ENCODE peak calls at places on chromosomes 11 and 22, in six cellular contexts. E is activated CD4-positive, alpha-beta memory T cell treated with anti-CD3 and anti-CD28 coated beads, Interleukin-2, amount 10 ng/mL, durations not matched to agents 7 days and 5 days; B is anterior cingulate cortex; G is sciatic nerve; F is GM20000; W is AG04449. L is an unnamed sample.
A peak's percentile ranks its signal among the peaks of the same experiment; 100 is the strongest.

GRCh38 chr11:71999360-71999759 is 651 bp downstream of the IL18BP start:
- DNase-seq in E (no peak), B (no peak), G (no peak), F (no peak), W (no peak), L (no peak)

GRCh38 chr11:68099474-68100405 is 21.4 kb downstream of the CHKA start:
- DNase-seq in E (no peak), B (no peak), G (no peak), F (peak; percentile 42), W (no peak), L (no peak)

GRCh38 chr11:2779981-2780849 is 80.4 kb upstream of the KCNQ1OT1 start:
- DNase-seq in E (peak; percentile 13), B (no peak), G (peak; percentile 60), F (no peak), W (no peak), L (no peak)

GRCh38 chr22:48744967-48745841 is 1082.5 kb downstream of the BRD1 start:
- DNase-seq in E (peak; percentile 1), B (no peak), G (peak; percentile 54), F (no peak), W (no peak), L (no peak)

GRCh38 chr11:123187670-123188507 is 7.2 kb downstream of the CLMP start:
- DNase-seq in E (no peak), B (no peak), G (no peak), F (no peak), W (no peak), L (no peak)

GRCh38 chr22:36445158-36445668 is 36.2 kb downstream of the TXN2 start:
- DNase-seq in E (no peak), B (no peak), G (peak; percentile 72), F (no peak), W (no peak), L (no peak)

GRCh38 chr11:115990004-115990447 is 485.8 kb upstream of the CADM1 start:
- DNase-seq in E (no peak), B (no peak), G (no peak), F (peak; percentile 51), W (no peak), L (peak; percentile 41)

GRCh38 chr11:121671276-121672168 is 218.8 kb upstream of the SORL1-AS1 start:
- DNase-seq in E (no peak), B (no peak), G (no peak), F (no peak), W (no peak), L (no peak)

GRCh38 chr11:46381836-46382643 is 571 bp downstream of the MDK start:
- DNase-seq in E (no peak), B (no peak), G (no peak), F (peak; percentile 69), W (no peak), L (no peak)

GRCh38 chr11:118834428-118835028 is 43.6 kb upstream of the DDX6 start:
- DNase-seq in E (no peak), B (no peak), G (no peak), F (no peak), W (no peak), L (no peak)

GRCh38 chr11:63802637-63803414 is 10.4 kb upstream of the SPINDOC start:
- DNase-seq in E (no peak), B (no peak), G (no peak), F (no peak), W (no peak), L (peak; percentile 65)

GRCh38 chr11:77140231-77140959 is 12.3 kb downstream of the MYO7A start:
- DNase-seq in E (no peak), B (no peak), G (no peak), F (no peak), W (no peak), L (no peak)

GRCh38 chr11:89491141-89491690 is at the start of gene NOX4:
- DNase-seq in E (no peak), B (peak; percentile 5), G (peak; percentile 70), F (peak; percentile 8), W (no peak), L (no peak)

GRCh38 chr11:92556435-92556834 is 331.8 kb downstream of the FAT3 start:
- DNase-seq in E (no peak), B (no peak), G (no peak), F (no peak), W (no peak), L (peak; percentile 48)

GRCh38 chr11:71147331-71147730 is 105.0 kb downstream of the SHANK2 start:
- DNase-seq in E (no peak), B (no peak), G (no peak), F (no peak), W (no peak), L (no peak)

GRCh38 chr11:78535920-78536319 is 38.7 kb downstream of the NARS2 start:
- DNase-seq in E (no peak), B (no peak), G (no peak), F (no peak), W (no peak), L (no peak)

GRCh38 chr11:105181100-105181499 is 41.5 kb upstream of the CARD18 start:
- DNase-seq in E (no peak), B (no peak), G (no peak), F (no peak), W (no peak), L (no peak)

GRCh38 chr11:13189561-13190435 is 87.8 kb upstream of the BMAL1 start:
- DNase-seq in E (no peak), B (no peak), G (no peak), F (no peak), W (no peak), L (no peak)

GRCh38 chr11:106466441-106467190 is 389.2 kb downstream of the AASDHPPT start:
- DNase-seq in E (no peak), B (no peak), G (no peak), F (no peak), W (peak; percentile 61), L (no peak)

GRCh38 chr11:88174627-88175003 is 628 bp downstream of the RAB38 start:
- DNase-seq in E (peak; percentile 48), B (no peak), G (peak; percentile 76), F (peak; percentile 35), W (peak; percentile 28), L (no peak)

GRCh38 chr22:42364641-42365336 is 67.4 kb downstream of the NFAM1 start:
- DNase-seq in E (no peak), B (no peak), G (no peak), F (no peak), W (no peak), L (no peak)

GRCh38 chr11:75563978-75564552 is 2.0 kb downstream of the SERPINH1 start:
- DNase-seq in E (no peak), B (no peak), G (peak; percentile 75), F (no peak), W (peak; percentile 67), L (no peak)

GRCh38 chr11:8693010-8693551 is 10.5 kb downstream of the RPL27A start:
- DNase-seq in E (no peak), B (no peak), G (peak; percentile 23), F (no peak), W (no peak), L (no peak)

GRCh38 chr11:2898366-2899079 is 12.9 kb upstream of the CDKN1C start:
- DNase-seq in E (peak; percentile 82), B (no peak), G (no peak), F (peak; percentile 57), W (peak; percentile 58), L (no peak)

GRCh38 chr11:106306942-106307341 is 229.5 kb downstream of the AASDHPPT start:
- DNase-seq in E (no peak), B (no peak), G (no peak), F (no peak), W (no peak), L (no peak)